ENCODE peak calls at places on chromosomes 2 and 18, in eight cellular contexts. G is CD4-positive, alpha-beta T cell; S is cardiac muscle cell; W is NCI-H774; H is GM03348; N is AG09319; I is stimulated activated CD8-positive, alpha-beta memory T cell treated with anti-CD3 and anti-CD28 coated beads, Interleukin-2, amount 100 ng/mL, for 1 hour; F is left ventricle myocardium superior. U is an unnamed sample.

GRCh38 chr18:36672437-36673344 is 156.1 kb downstream of the TPGS2 start:
- DNase-seq in G (no peak), S (peak; percentile 67), W (peak; percentile 18), H (peak; percentile 60), N (peak; percentile 70), I (no peak), F (peak; percentile 31), U (peak; percentile 73)

GRCh38 chr2:7272180-7272579 is 355.0 kb downstream of the RNF144A start:
- DNase-seq in G (no peak), S (peak; percentile 8), W (no peak), H (peak; percentile 60), N (no peak), I (no peak), F (no peak), U (peak; percentile 86)

GRCh38 chr2:114550364-114550763 is 107.9 kb downstream of the DPP10 start:
- DNase-seq in G (no peak), S (no peak), W (no peak), H (no peak), N (no peak), I (no peak), F (no peak), U (no peak)

GRCh38 chr2:60794271-60794863 is 38.3 kb downstream of the PAPOLG start:
- DNase-seq in G (no peak), S (peak; percentile 48), W (peak; percentile 0), H (peak; percentile 55), N (no peak), I (no peak), F (no peak), U (peak; percentile 43)

GRCh38 chr2:72913531-72914225 is 3.6 kb upstream of the EMX1 start:
- DNase-seq in G (no peak), S (no peak), W (no peak), H (no peak), N (no peak), I (no peak), F (no peak), U (no peak)

GRCh38 chr2:12417811-12418210 is 298.9 kb upstream of the TRIB2 start:
- DNase-seq in G (no peak), S (no peak), W (no peak), H (no peak), N (no peak), I (no peak), F (no peak), U (no peak)

GRCh38 chr2:151357359-151357758 is at the start of gene TNFAIP6:
- DNase-seq in G (no peak), S (peak; percentile 97), W (no peak), H (peak; percentile 82), N (peak; percentile 87), I (no peak), F (no peak), U (peak; percentile 98)

GRCh38 chr2:237196866-237197618 is 111.4 kb downstream of the COPS8 start:
- DNase-seq in G (no peak), S (no peak), W (peak; percentile 18), H (no peak), N (no peak), I (no peak), F (no peak), U (peak; percentile 85)

GRCh38 chr2:134290363-134290762 is 36.5 kb downstream of the MGAT5 start:
- DNase-seq in G (no peak), S (no peak), W (no peak), H (no peak), N (no peak), I (no peak), F (no peak), U (no peak)

GRCh38 chr2:44941551-44942234 is at the start of gene SIX3:
- DNase-seq in G (no peak), S (no peak), W (peak; percentile 80), H (peak; percentile 53), N (no peak), I (no peak), F (no peak), U (peak; percentile 58)

GRCh38 chr2:237446333-237446654 is 32.3 kb upstream of the COL6A3 start:
- DNase-seq in G (no peak), S (peak; percentile 73), W (no peak), H (no peak), N (no peak), I (no peak), F (no peak), U (no peak)

GRCh38 chr2:119606674-119607073 is 62.4 kb downstream of the CFAP221 start:
- DNase-seq in G (no peak), S (no peak), W (no peak), H (no peak), N (no peak), I (no peak), F (no peak), U (no peak)

GRCh38 chr18:21341141-21341540 is 99.1 kb downstream of the GREB1L start:
- DNase-seq in G (no peak), S (no peak), W (no peak), H (no peak), N (no peak), I (no peak), F (no peak), U (peak; percentile 35)

GRCh38 chr2:120199837-120200499 is 23.2 kb downstream of the TMEM185B start:
- DNase-seq in G (no peak), S (no peak), W (no peak), H (no peak), N (no peak), I (no peak), F (no peak), U (no peak)

GRCh38 chr2:211437396-211437795 is 881.0 kb downstream of the CPS1 start:
- DNase-seq in G (no peak), S (no peak), W (no peak), H (no peak), N (no peak), I (no peak), F (no peak), U (no peak)

GRCh38 chr2:8490166-8490565 is 191.7 kb upstream of the ID2 start:
- DNase-seq in G (no peak), S (no peak), W (no peak), H (no peak), N (no peak), I (no peak), F (no peak), U (no peak)

GRCh38 chr18:68660355-68661183 is 54.3 kb downstream of the TMX3 start:
- DNase-seq in G (no peak), S (peak; percentile 73), W (peak; percentile 40), H (peak; percentile 42), N (peak; percentile 22), I (no peak), F (no peak), U (peak; percentile 73)

GRCh38 chr2:10405441-10405840 is 42.7 kb downstream of the ODC1 start:
- DNase-seq in G (no peak), S (peak; percentile 85), W (no peak), H (peak; percentile 95), N (peak; percentile 73), I (no peak), F (peak; percentile 72), U (peak; percentile 99)

GRCh38 chr2:12769492-12770105 is 52.9 kb downstream of the TRIB2 start:
- DNase-seq in G (no peak), S (peak; percentile 79), W (no peak), H (peak; percentile 75), N (no peak), I (no peak), F (peak; percentile 83), U (peak; percentile 84)

GRCh38 chr2:138013651-138014050 is 49.4 kb downstream of the HNMT start:
- DNase-seq in G (no peak), S (no peak), W (no peak), H (no peak), N (no peak), I (no peak), F (no peak), U (no peak)

GRCh38 chr2:187593697-187594096 is 39.5 kb upstream of the TFPI start:
- DNase-seq in G (no peak), S (no peak), W (no peak), H (no peak), N (no peak), I (no peak), F (no peak), U (peak; percentile 44)

GRCh38 chr2:222423632-222424280 is 587 bp upstream of the SGPP2 start:
- DNase-seq in G (no peak), S (peak; percentile 12), W (peak; percentile 50), H (no peak), N (no peak), I (no peak), F (no peak), U (no peak)

GRCh38 chr2:45698538-45698937 is 47.1 kb downstream of the PRKCE start:
- DNase-seq in G (no peak), S (no peak), W (no peak), H (no peak), N (no peak), I (no peak), F (no peak), U (peak; percentile 30)

GRCh38 chr2:105082107-105082506 is 44.2 kb downstream of the MRPS9 start:
- DNase-seq in G (no peak), S (peak; percentile 11), W (no peak), H (no peak), N (no peak), I (no peak), F (no peak), U (no peak)

GRCh38 chr2:103616891-103617290 is 855.1 kb downstream of the TMEM182 start:
- DNase-seq in G (no peak), S (no peak), W (no peak), H (no peak), N (no peak), I (no peak), F (no peak), U (no peak)

GRCh38 chr2:47918043-47918442 is 11.7 kb upstream of the FBXO11 start:
- DNase-seq in G (no peak), S (no peak), W (no peak), H (no peak), N (no peak), I (no peak), F (no peak), U (no peak)

GRCh38 chr2:138536302-138536701 is 34.7 kb downstream of the SPOPL start:
- DNase-seq in G (no peak), S (peak; percentile 31), W (no peak), H (no peak), N (peak; percentile 25), I (no peak), F (no peak), U (peak; percentile 13)

GRCh38 chr2:156343940-156344301 is 11.4 kb upstream of the NR4A2 start:
- DNase-seq in G (no peak), S (no peak), W (no peak), H (no peak), N (no peak), I (no peak), F (no peak), U (peak; percentile 78)

GRCh38 chr18:76365561-76365960 is 129.5 kb downstream of the ZNF516 start:
- DNase-seq in G (no peak), S (no peak), W (no peak), H (no peak), N (no peak), I (no peak), F (no peak), U (no peak)

GRCh38 chr2:167264380-167264779 is 376.1 kb downstream of the XIRP2 start:
- DNase-seq in G (no peak), S (peak; percentile 21), W (no peak), H (no peak), N (no peak), I (no peak), F (no peak), U (peak; percentile 16)

GRCh38 chr2:191991442-191991841 is 144.6 kb upstream of the CAVIN2 start:
- DNase-seq in G (no peak), S (no peak), W (no peak), H (no peak), N (no peak), I (no peak), F (no peak), U (no peak)

GRCh38 chr2:62158444-62159121 is 37.3 kb upstream of the B3GNT2 start:
- DNase-seq in G (no peak), S (no peak), W (no peak), H (no peak), N (no peak), I (no peak), F (peak; percentile 39), U (no peak)

GRCh38 chr2:219726916-219727315 is 99.5 kb downstream of the SLC4A3 start:
- DNase-seq in G (no peak), S (peak; percentile 60), W (no peak), H (no peak), N (no peak), I (no peak), F (no peak), U (no peak)

GRCh38 chr2:231399853-231400667 is 4.5 kb downstream of the B3GNT7 start:
- DNase-seq in G (no peak), S (peak; percentile 53), W (no peak), H (peak; percentile 49), N (no peak), I (no peak), F (peak; percentile 76), U (peak; percentile 57)

U was measured in GM23248.